ENCODE peak calls at places on chromosomes 12 and 14, in six cellular contexts. X is lower lobe of right lung, Q is K562, T is MM.1S, I is esophagus squamous epithelium, S is mucosa of descending colon. W is an unnamed sample.

GRCh38 chr12:15852383-15852782 is 29.8 kb upstream of the STRAP start:
- DNase-seq in X (no peak), T (no peak), Q (no peak), S (no peak), I (no peak), W (no peak)

GRCh38 chr12:58593557-58594304 is 326.6 kb downstream of the LRIG3 start:
- DNase-seq in S (no peak), I (no peak), Q (no peak), X (no peak), T (no peak), W (no peak)

GRCh38 chr12:12715128-12715458 is 2.1 kb upstream of the CDKN1B start:
- DNase-seq in X (no peak), Q (no peak), I (no peak), S (no peak), T (no peak), W (no peak)

GRCh38 chr12:117518594-117519270 is 157.3 kb upstream of the NOS1 start:
- DNase-seq in I (no peak), Q (no peak), X (peak; percentile 72), S (peak; percentile 82), T (no peak), W (no peak)

GRCh38 chr14:71692496-71692895 is 239.7 kb upstream of the RGS6 start:
- DNase-seq in I (no peak), X (no peak), S (no peak), Q (no peak), T (no peak), W (no peak)

GRCh38 chr12:93244514-93245077 is 133.1 kb upstream of the NUDT4 start:
- DNase-seq in Q (no peak), I (no peak), T (peak; percentile 49), X (no peak), S (no peak), W (no peak)

GRCh38 chr12:109065154-109065852 is 12.9 kb downstream of the USP30 start:
- DNase-seq in X (no peak), Q (no peak), S (peak; percentile 66), T (no peak), I (no peak), W (no peak)

GRCh38 chr12:12870454-12870853 is 20.9 kb upstream of the GPRC5A start:
- DNase-seq in S (no peak), X (no peak), I (no peak), T (no peak), Q (no peak), W (no peak)

GRCh38 chr14:33309081-33309480 is 370.4 kb downstream of the NPAS3 start:
- DNase-seq in X (no peak), Q (no peak), I (no peak), S (no peak), T (no peak), W (no peak)

GRCh38 chr14:24483604-24484252 is 24.3 kb downstream of the CMA1 start:
- DNase-seq in S (no peak), Q (no peak), I (no peak), X (no peak), T (no peak), W (peak; percentile 31)

GRCh38 chr14:72528059-72528950 is 365.6 kb downstream of the DPF3 start:
- DNase-seq in X (no peak), S (no peak), I (no peak), T (no peak), Q (no peak), W (no peak)

GRCh38 chr14:93090826-93091583 is 24.7 kb downstream of the ITPK1 start:
- DNase-seq in T (no peak), X (no peak), S (no peak), I (no peak), Q (no peak), W (no peak)

GRCh38 chr12:99370742-99371141 is 276.8 kb upstream of the GARIN6 start:
- DNase-seq in X (no peak), Q (no peak), T (peak; percentile 22), S (no peak), I (no peak), W (no peak)

GRCh38 chr12:53985358-53985899 is 483 bp downstream of the HOXC10 start:
- DNase-seq in S (no peak), X (no peak), Q (no peak), I (no peak), T (no peak), W (no peak)

GRCh38 chr12:49043856-49044258 is 16.7 kb downstream of the KMT2D start:
- DNase-seq in T (peak; percentile 58), X (peak; percentile 79), I (no peak), Q (peak; percentile 75), S (peak; percentile 82), W (peak; percentile 75)

GRCh38 chr12:53481108-53481442 is 18.2 kb downstream of the MAP3K12 start:
- DNase-seq in X (no peak), T (no peak), I (no peak), S (no peak), Q (no peak), W (no peak)

GRCh38 chr14:89634037-89634436 is 217.0 kb upstream of the FOXN3 start:
- DNase-seq in X (no peak), T (no peak), I (no peak), Q (no peak), S (no peak), W (no peak)

GRCh38 chr12:87368259-87368658 is 660.9 kb downstream of the C12orf50 start:
- DNase-seq in X (no peak), S (no peak), I (no peak), T (no peak), Q (no peak), W (no peak)

GRCh38 chr12:27779416-27779815 is 617 bp upstream of the KLHL42 start:
- DNase-seq in T (peak; percentile 8), S (peak; percentile 54), I (no peak), Q (no peak), X (no peak), W (peak; percentile 4)

GRCh38 chr12:27779837-27780611 is at the start of the genes KLHL42 and MANSC4:
- DNase-seq in X (peak; percentile 83), T (peak; percentile 69), Q (peak; percentile 81), I (no peak), S (peak; percentile 82), W (peak; percentile 73)

GRCh38 chr12:27780612-27781408 is 774 bp upstream of the MANSC4 start:
- DNase-seq in S (no peak), X (no peak), Q (peak; percentile 29), I (no peak), T (peak; percentile 55), W (no peak)

GRCh38 chr12:27781680-27782079 is 1.6 kb upstream of the MANSC4 start:
- DNase-seq in Q (no peak), S (no peak), X (no peak), I (no peak), T (no peak), W (no peak)

GRCh38 chr12:27782481-27782880 is 2.4 kb upstream of the MANSC4 start:
- DNase-seq in T (no peak), Q (no peak), I (no peak), X (no peak), S (no peak), W (no peak)
- H3K4me1 ChIP-seq in T (peaks cover 8% of the 10 kb centered on the region), Q (peaks cover 28% of the 10 kb centered on the region), I (peaks cover 11% of the 10 kb centered on the region), X (peaks cover 33% of the 10 kb centered on the region), S (peaks cover 19% of the 10 kb centered on the region), W (peaks cover 5% of the 10 kb centered on the region)

DNA sequence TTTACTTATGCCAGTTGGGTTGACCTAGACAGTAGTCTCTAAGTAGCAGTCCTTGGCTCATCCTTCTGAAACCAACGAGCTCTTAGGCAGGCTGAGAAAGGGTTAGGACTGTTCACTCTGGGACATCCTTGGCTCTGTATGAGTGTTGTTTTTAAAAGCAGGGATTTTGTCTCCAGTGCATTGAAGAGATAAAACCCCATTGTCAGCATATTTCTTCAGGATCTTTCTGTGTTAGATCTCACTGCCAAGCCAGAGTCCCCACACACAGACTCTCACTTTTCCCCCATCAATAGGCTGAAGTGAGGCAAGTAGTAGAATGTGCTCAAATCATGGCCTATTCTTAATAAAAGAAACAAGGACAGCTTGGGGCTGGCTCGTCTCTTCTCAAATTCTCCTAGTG is 123.4 kb upstream of the HIF1A start:
- DNase-seq in S (no peak), T (no peak), I (no peak), Q (no peak), X (no peak), W (no peak)
- H3K4me1 ChIP-seq in S (peaks cover 4% of the 10 kb centered on the region), T (no peaks in the 10 kb centered on the region), I (peaks cover 50% of the 10 kb centered on the region), Q (peaks cover 5% of the 10 kb centered on the region), X (peaks cover 37% of the 10 kb centered on the region), W (no peaks in the 10 kb centered on the region)

GRCh38 chr14:60643443-60644402 is 5.6 kb downstream of the SIX1 start:
- DNase-seq in I (no peak), T (no peak), X (no peak), Q (no peak), S (no peak), W (no peak)
- H3K4me1 ChIP-seq in I (peaks cover 28% of the 10 kb centered on the region), T (peaks cover 14% of the 10 kb centered on the region), X (peaks cover 34% of the 10 kb centered on the region), Q (peaks cover 10% of the 10 kb centered on the region), S (peaks cover 20% of the 10 kb centered on the region), W (peaks cover 5% of the 10 kb centered on the region)

GRCh38 chr14:100375963-100376735 is 53.0 kb downstream of the SLC25A47 start:
- DNase-seq in Q (peak; percentile 84), S (peak; percentile 97), T (peak; percentile 84), I (peak; percentile 64), X (peak; percentile 95), W (peak; percentile 91)

GRCh38 chr14:100374270-100374669 is 51.1 kb downstream of the SLC25A47 start:
- DNase-seq in Q (no peak), S (no peak), I (no peak), X (no peak), T (no peak), W (no peak)

GRCh38 chr14:100376751-100377171 is 53.6 kb downstream of the SLC25A47 start:
- DNase-seq in Q (no peak), S (no peak), I (no peak), X (no peak), T (no peak), W (no peak)

GRCh38 chr14:100375273-100375962 is 52.3 kb downstream of the SLC25A47 start:
- DNase-seq in T (no peak), S (peak; percentile 70), X (peak; percentile 89), I (peak; percentile 18), Q (peak; percentile 59), W (peak; percentile 77)

GRCh38 chr14:100374891-100375272 is 51.7 kb downstream of the SLC25A47 start:
- DNase-seq in I (no peak), Q (no peak), T (no peak), X (no peak), S (no peak), W (no peak)
- H3K4me1 ChIP-seq in I (peaks cover 30% of the 10 kb centered on the region), Q (peaks cover 22% of the 10 kb centered on the region), T (peaks cover 5% of the 10 kb centered on the region), X (peaks cover 46% of the 10 kb centered on the region), S (peaks cover 13% of the 10 kb centered on the region), W (peaks cover 19% of the 10 kb centered on the region)

GRCh38 chr12:24907464-24907863 is 41.4 kb downstream of the BCAT1 start:
- DNase-seq in X (no peak), S (no peak), I (no peak), T (no peak), Q (no peak), W (no peak)
- H3K4me1 ChIP-seq in X (peaks cover 9% of the 10 kb centered on the region), S (no peaks in the 10 kb centered on the region), I (peaks cover 4% of the 10 kb centered on the region), T (no peaks in the 10 kb centered on the region), Q (peaks cover 6% of the 10 kb centered on the region), W (no peaks in the 10 kb centered on the region)

GRCh38 chr14:100709252-100709955 is 17.3 kb upstream of the DLK1 start:
- DNase-seq in X (no peak), S (peak; percentile 48), I (no peak), Q (no peak), T (no peak), W (no peak)
- H3K4me1 ChIP-seq in X (no peaks in the 10 kb centered on the region), S (peaks cover 5% of the 10 kb centered on the region), I (peaks cover 25% of the 10 kb centered on the region), Q (peaks cover 56% of the 10 kb centered on the region), T (no peaks in the 10 kb centered on the region), W (no peaks in the 10 kb centered on the region)